ENCODE peak calls at places on chromosomes 16 and 17, in seven cellular contexts. R, B, W, V, Q, Y and L are unnamed samples.

GRCh38 chr16:73068546-73069401 is 20.8 kb upstream of the ZFHX3 start:
- DNase-seq in R (no peak), B (peak; percentile 89), W (peak; percentile 92), V (peak; percentile 94), Q (no peak), Y (peak; percentile 96), L (peak; percentile 96)

GRCh38 chr17:32283745-32284207 is 18.1 kb downstream of the RHBDL3 start:
- DNase-seq in R (no peak), B (no peak), W (peak; percentile 38), V (no peak), Q (no peak), Y (no peak), L (peak; percentile 56)

GRCh38 chr16:55487048-55487803 is 8.2 kb downstream of the MMP2 start:
- DNase-seq in R (no peak), B (no peak), W (peak; percentile 99), V (peak; percentile 76), Q (no peak), Y (peak; percentile 97), L (peak; percentile 100)

GRCh38 chr16:82701302-82702022 is 74.7 kb downstream of the CDH13 start:
- DNase-seq in R (no peak), B (no peak), W (peak; percentile 24), V (no peak), Q (no peak), Y (no peak), L (peak; percentile 68)

GRCh38 chr17:8887834-8888703 is 20.6 kb upstream of the PIK3R6 start:
- DNase-seq in R (no peak), B (peak; percentile 84), W (peak; percentile 28), V (no peak), Q (peak; percentile 88), Y (peak; percentile 38), L (no peak)

GRCh38 chr17:80359422-80360110 is 55.4 kb upstream of the ENDOV start:
- DNase-seq in R (no peak), B (no peak), W (no peak), V (no peak), Q (no peak), Y (peak; percentile 19), L (no peak)

GRCh38 chr17:2303278-2304188 is at the start of the genes SMG6 and SRR:
- DNase-seq in R (peak; percentile 90), B (peak; percentile 92), W (peak; percentile 82), V (peak; percentile 48), Q (peak; percentile 94), Y (peak; percentile 84), L (peak; percentile 79)

GRCh38 chr16:86732621-86733297 is 154.4 kb downstream of the FOXL1 start:
- DNase-seq in R (no peak), B (no peak), W (peak; percentile 18), V (no peak), Q (peak; percentile 79), Y (peak; percentile 39), L (peak; percentile 40)

GRCh38 chr17:56121661-56122060 is 31.6 kb upstream of the ANKFN1 start:
- DNase-seq in R (no peak), B (no peak), W (no peak), V (no peak), Q (peak; percentile 51), Y (no peak), L (no peak)
- TF ChIP-seq CTCF in R (no peak), B (no peak), W (peak; percentile 54), V (peak; percentile 36), Q (peak; percentile 56), Y (peak; percentile 13), L (peak; percentile 24)

GRCh38 chr17:38451840-38452529 is 23.7 kb downstream of the ARHGAP23 start:
- DNase-seq in R (no peak), B (no peak), W (peak; percentile 94), V (peak; percentile 79), Q (peak; percentile 95), Y (peak; percentile 82), L (peak; percentile 83)

GRCh38 chr17:38449364-38449763 is 21.1 kb downstream of the ARHGAP23 start:
- DNase-seq in R (peak; percentile 64), B (peak; percentile 51), W (no peak), V (no peak), Q (peak; percentile 64), Y (no peak), L (no peak)

GRCh38 chr17:38452719-38453118 is 24.5 kb downstream of the ARHGAP23 start:
- DNase-seq in R (no peak), B (no peak), W (no peak), V (no peak), Q (no peak), Y (no peak), L (no peak)

GRCh38 chr17:38450699-38451029 is 22.4 kb downstream of the ARHGAP23 start:
- DNase-seq in R (no peak), B (no peak), W (no peak), V (no peak), Q (no peak), Y (no peak), L (no peak)

DNA sequence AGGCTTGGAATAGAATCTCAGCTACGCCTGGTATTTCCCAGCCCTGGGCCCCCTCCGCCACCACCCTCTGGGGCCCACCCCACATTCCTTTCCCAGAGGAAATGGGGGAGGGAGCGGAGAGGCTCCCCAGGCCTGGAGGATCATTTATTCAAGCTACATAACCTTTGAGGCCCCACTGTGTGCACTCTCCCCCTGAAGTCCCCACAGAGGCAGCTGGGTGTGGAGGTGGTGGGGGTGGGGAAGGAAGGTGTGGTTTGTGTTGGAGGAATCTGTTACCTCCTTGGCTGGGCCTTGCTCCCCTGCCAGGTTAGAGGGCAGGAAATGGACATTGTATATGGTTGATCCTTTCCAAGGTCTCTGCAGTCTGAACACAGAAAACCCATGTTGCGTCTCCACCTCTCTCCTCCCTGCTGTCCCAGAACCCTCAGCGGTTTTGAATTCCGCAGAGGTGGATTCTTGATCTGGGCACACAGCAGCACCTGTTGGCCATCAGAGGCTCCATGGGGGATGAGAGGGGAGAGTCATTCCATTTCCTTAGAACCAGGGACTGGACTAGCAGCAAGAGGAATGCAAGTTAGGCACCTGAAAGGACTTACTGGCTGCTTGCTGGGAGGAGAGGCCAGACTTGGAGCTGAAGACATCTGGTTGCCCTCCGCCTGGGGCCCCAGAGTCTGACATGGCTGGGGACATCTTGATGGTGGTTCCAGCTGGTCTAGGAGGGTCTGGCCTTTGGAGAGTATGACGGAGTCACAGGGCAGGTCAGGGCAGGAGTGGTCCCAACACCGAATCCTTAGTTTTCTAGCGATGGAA is 23.0 kb downstream of the ARHGAP23 start:
- DNase-seq in R (no peak), B (peak; percentile 76), W (peak; percentile 89), V (no peak), Q (peak; percentile 98), Y (peak; percentile 52), L (peak; percentile 61)
- H3K4me3 ChIP-seq in R (no peak overlapping the region), B (no peak overlapping the region), W (peak overlapping the region; percentile 70), V (peak overlapping the region; percentile 59), Q (peak overlapping the region; percentile 56), Y (peak overlapping the region; percentile 48), L (peak overlapping the region; percentile 56)

GRCh38 chr17:33864758-33865229 is 390.3 kb upstream of the CCL2 start:
- DNase-seq in R (no peak), B (no peak), W (no peak), V (no peak), Q (no peak), Y (no peak), L (no peak)

GRCh38 chr17:33868899-33869298 is 386.2 kb upstream of the CCL2 start:
- DNase-seq in R (no peak), B (no peak), W (no peak), V (no peak), Q (no peak), Y (no peak), L (no peak)

GRCh38 chr17:33858121-33858520 is 397.0 kb upstream of the CCL2 start:
- DNase-seq in R (no peak), B (no peak), W (no peak), V (no peak), Q (peak; percentile 44), Y (no peak), L (no peak)

GRCh38 chr17:33858682-33859081 is 396.4 kb upstream of the CCL2 start:
- DNase-seq in R (no peak), B (no peak), W (no peak), V (no peak), Q (no peak), Y (no peak), L (no peak)

GRCh38 chr17:33862772-33863602 is 392.1 kb upstream of the CCL2 start:
- DNase-seq in R (no peak), B (no peak), W (no peak), V (no peak), Q (no peak), Y (no peak), L (no peak)
- TF ChIP-seq CTCF in R (no peak), B (no peak), W (no peak), V (no peak), Q (no peak), Y (no peak), L (no peak)

GRCh38 chr17:48998557-48999440 is 1.6 kb downstream of the IGF2BP1 start:
- DNase-seq in R (no peak), B (peak; percentile 51), W (no peak), V (no peak), Q (peak; percentile 52), Y (peak; percentile 59), L (no peak)

GRCh38 chr17:48996696-48997102 is 486 bp upstream of the IGF2BP1 start:
- DNase-seq in R (no peak), B (no peak), W (no peak), V (no peak), Q (no peak), Y (no peak), L (no peak)

GRCh38 chr17:48995871-48996695 is 1.1 kb upstream of the IGF2BP1 start:
- DNase-seq in R (no peak), B (peak; percentile 98), W (no peak), V (no peak), Q (peak; percentile 96), Y (no peak), L (no peak)

GRCh38 chr17:48997103-48997826 is at the start of gene IGF2BP1:
- DNase-seq in R (no peak), B (peak; percentile 95), W (peak; percentile 54), V (no peak), Q (peak; percentile 88), Y (peak; percentile 78), L (peak; percentile 43)

DNA sequence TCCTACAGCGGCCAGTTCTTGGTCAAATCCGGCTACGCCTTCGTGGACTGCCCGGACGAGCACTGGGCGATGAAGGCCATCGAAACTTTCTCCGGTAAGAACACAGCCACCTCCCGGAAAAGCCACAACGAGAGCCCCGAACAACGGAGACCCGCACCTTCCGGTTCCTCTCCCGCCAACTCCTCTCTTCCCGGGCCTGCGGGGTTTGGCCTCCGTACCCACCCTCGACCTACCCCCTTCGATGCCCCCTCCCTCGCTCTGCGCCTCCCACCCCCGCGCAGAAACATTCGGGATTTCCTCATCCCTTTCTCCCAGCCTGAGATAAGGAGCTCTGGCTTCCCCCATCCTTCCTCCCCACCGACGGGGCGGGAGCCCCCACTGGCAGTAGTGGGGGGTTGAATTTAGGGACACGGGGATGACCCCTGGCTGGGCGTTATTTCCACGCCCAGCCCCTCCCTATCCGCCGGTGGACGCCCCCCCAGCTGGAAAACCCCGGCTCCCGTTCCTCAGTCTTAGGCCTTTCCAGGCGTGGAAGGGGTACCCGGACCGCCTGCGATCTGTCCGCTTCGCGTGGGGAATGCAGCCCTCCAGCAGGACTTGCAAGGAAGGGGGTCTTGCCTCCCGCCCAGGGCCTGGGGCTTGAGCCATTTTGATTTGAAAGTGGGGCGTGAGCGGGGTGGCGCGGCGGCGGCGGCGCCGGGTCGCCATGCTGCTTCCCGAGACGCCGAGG is 807 bp downstream of the IGF2BP1 start:
- DNase-seq in R (no peak), B (no peak), W (peak; percentile 34), V (no peak), Q (peak; percentile 38), Y (no peak), L (no peak)
- H3K4me3 ChIP-seq in R (no peak overlapping the region), B (peak overlapping the region; percentile 60), W (peak overlapping the region; percentile 79), V (peak overlapping the region; percentile 92), Q (peak overlapping the region; percentile 78), Y (peak overlapping the region; percentile 39), L (peak overlapping the region; percentile 68)